ENCODE peak calls at places on chromosomes 12 and 14, in eight cellular contexts. M is heart right ventricle, J is H9, W is IMR-90, I is uterus, S is lower lobe of right lung, V is HCT116, H is suprapubic skin. U is an unnamed sample. For H3K9me3 and H3K4me1, the result is how much of the 10 kb centered on the place peaks cover.

GRCh38 chr12:6430990-6431353 is 13.8 kb upstream of the CD27 start:
- DNase-seq in S (no peak), J (no peak), V (no peak), H (peak), I (peak), M (no peak), W (peak), U (peak)

GRCh38 chr12:113111247-113111646 is 24.3 kb downstream of the RASAL1 start:
- DNase-seq in V (no peak), M (no peak), J (no peak), I (no peak), W (no peak), S (no peak), H (no peak), U (no peak)

GRCh38 chr12:48601013-48601756 is 31.3 kb upstream of the LALBA start:
- DNase-seq in J (peak), H (no peak), W (peak), I (no peak), V (no peak), M (no peak), S (no peak), U (peak)

GRCh38 chr14:98408713-98409112 is 863.3 kb downstream of the BCL11B start:
- DNase-seq in J (no peak), V (no peak), I (no peak), S (no peak), H (no peak), W (no peak), M (no peak), U (no peak)

GRCh38 chr14:90644882-90645281 is 171.3 kb downstream of the TTC7B start:
- DNase-seq in H (no peak), M (no peak), J (no peak), W (peak), I (peak), S (no peak), V (no peak), U (no peak)

GRCh38 chr14:65252471-65253255 is 150.3 kb upstream of the MAX start:
- DNase-seq in M (no peak), H (no peak), I (no peak), J (no peak), W (no peak), V (no peak), S (no peak), U (no peak)

GRCh38 chr12:24111101-24111500 is 161.6 kb upstream of the SOX5 start:
- DNase-seq in J (no peak), W (peak), M (no peak), S (no peak), I (no peak), H (no peak), V (no peak), U (no peak)

GRCh38 chr12:121648458-121649028 is 20.9 kb downstream of the MORN3 start:
- DNase-seq in S (no peak), I (no peak), J (no peak), V (no peak), M (no peak), H (no peak), W (no peak), U (peak)

GRCh38 chr14:81525129-81525528 is 8.5 kb downstream of the SEL1L start:
- DNase-seq in W (no peak), V (no peak), I (no peak), S (no peak), H (no peak), J (no peak), M (no peak), U (no peak)

GRCh38 chr12:121096199-121096798 is 36.4 kb upstream of the P2RX7 start:
- DNase-seq in H (no peak), I (no peak), S (no peak), V (no peak), W (no peak), J (no peak), M (no peak), U (no peak)

GRCh38 chr14:100325231-100325632 is 2.1 kb downstream of the SLC25A47 start:
- DNase-seq in W (no peak), J (no peak), V (no peak), M (no peak), I (no peak), H (no peak), S (no peak), U (peak)

GRCh38 chr12:31796270-31796951 is 67.6 kb upstream of the AMN1 start:
- DNase-seq in H (no peak), I (no peak), J (no peak), M (no peak), W (no peak), V (no peak), S (no peak), U (no peak)

GRCh38 chr14:93269341-93270068 is 62.4 kb downstream of the UBR7 start:
- DNase-seq in I (no peak), S (no peak), H (no peak), V (no peak), W (peak), J (no peak), M (no peak), U (no peak)

GRCh38 chr12:31928246-31929139 is 30.7 kb upstream of the RESF1 start:
- DNase-seq in S (no peak), V (no peak), W (no peak), M (no peak), J (no peak), I (no peak), H (no peak), U (no peak)

GRCh38 chr12:120539303-120539702 is 5.1 kb downstream of the RNF10 start:
- DNase-seq in J (no peak), H (no peak), W (peak), V (no peak), M (no peak), I (no peak), S (no peak), U (no peak)

GRCh38 chr12:122979908-122980191 is 631 bp upstream of the ARL6IP4 start:
- DNase-seq in J (no peak), V (no peak), H (no peak), I (no peak), M (no peak), W (no peak), S (no peak), U (no peak)

GRCh38 chr14:55911794-55912193 is 206.4 kb upstream of the PELI2 start:
- DNase-seq in H (no peak), J (no peak), V (no peak), I (no peak), M (no peak), S (no peak), W (no peak), U (no peak)

GRCh38 chr12:117472983-117473382 is 111.6 kb upstream of the NOS1 start:
- DNase-seq in H (no peak), M (no peak), I (no peak), S (no peak), J (peak), W (no peak), V (peak), U (peak)

GRCh38 chr12:83826112-83826511 is 1086.5 kb downstream of the SLC6A15 start:
- DNase-seq in S (no peak), J (peak), M (no peak), W (peak), V (peak), H (no peak), I (no peak), U (peak)
- TF ChIP-seq CTCF in S (peak), J (peak), M (peak), W (peak), V (peak), H (peak), I (no peak), U (peak)

GRCh38 chr14:33840797-33841196 is 110.1 kb downstream of the EGLN3 start:
- DNase-seq in J (no peak), H (no peak), I (no peak), M (no peak), S (no peak), V (no peak), W (no peak), U (no peak)

GRCh38 chr14:33842299-33842698 is 108.6 kb downstream of the EGLN3 start:
- DNase-seq in M (no peak), V (no peak), I (no peak), J (no peak), S (no peak), W (no peak), H (no peak), U (no peak)

GRCh38 chr14:33837943-33838683 is 112.8 kb downstream of the EGLN3 start:
- DNase-seq in H (no peak), M (no peak), W (no peak), J (no peak), V (no peak), S (no peak), I (no peak), U (no peak)

GRCh38 chr14:33836895-33837577 is 113.8 kb downstream of the EGLN3 start:
- DNase-seq in S (no peak), J (no peak), V (no peak), M (no peak), H (no peak), I (no peak), W (no peak), U (no peak)

DNA sequence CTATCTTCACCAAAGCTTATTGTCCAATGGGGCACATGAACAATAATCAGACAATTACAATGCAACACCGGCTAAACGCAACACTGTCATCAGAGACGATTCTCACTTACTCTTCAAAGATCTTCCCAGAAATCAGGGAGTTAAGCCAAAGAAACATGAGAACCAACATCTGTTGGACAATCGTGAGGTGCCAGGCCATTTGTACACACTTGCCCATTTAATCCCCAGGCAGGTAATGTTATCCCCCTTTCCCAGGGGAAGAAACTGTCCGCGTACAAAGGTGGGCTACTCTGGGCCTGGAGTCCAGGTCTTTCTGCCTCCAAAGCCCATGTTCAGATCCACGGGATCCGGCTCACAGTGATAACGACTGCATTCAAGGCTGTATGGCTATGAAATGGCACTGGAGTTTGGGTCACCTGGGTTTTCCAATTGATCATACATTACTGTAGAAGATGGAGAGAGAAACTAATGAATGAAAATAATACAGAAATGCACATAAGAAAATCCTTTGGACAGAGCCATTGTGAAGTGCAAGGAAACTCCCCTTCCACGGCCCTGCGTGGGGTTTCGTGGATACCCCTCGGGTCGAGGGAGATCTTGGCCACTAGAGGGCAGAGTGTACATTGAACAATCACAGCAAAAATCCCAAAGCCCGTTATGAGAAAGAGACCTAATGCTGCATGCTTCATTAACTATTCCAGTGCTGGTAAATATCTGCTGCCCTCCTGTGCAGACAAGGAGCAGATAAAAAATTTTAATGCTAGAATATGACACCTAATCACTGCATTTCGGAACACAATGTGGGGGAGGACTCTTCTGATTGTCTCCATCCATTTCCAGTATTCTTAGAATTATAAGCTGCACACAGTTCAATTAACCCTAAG is 111.4 kb downstream of the EGLN3 start:
- DNase-seq in M (peak), H (no peak), W (peak), S (peak), J (no peak), V (peak), I (peak), U (peak)
- H3K9me3 ChIP-seq in M (under half), H (under half), W (under half), S (under half), J (under half), V (under half), I (under half), U (under half)

DNA sequence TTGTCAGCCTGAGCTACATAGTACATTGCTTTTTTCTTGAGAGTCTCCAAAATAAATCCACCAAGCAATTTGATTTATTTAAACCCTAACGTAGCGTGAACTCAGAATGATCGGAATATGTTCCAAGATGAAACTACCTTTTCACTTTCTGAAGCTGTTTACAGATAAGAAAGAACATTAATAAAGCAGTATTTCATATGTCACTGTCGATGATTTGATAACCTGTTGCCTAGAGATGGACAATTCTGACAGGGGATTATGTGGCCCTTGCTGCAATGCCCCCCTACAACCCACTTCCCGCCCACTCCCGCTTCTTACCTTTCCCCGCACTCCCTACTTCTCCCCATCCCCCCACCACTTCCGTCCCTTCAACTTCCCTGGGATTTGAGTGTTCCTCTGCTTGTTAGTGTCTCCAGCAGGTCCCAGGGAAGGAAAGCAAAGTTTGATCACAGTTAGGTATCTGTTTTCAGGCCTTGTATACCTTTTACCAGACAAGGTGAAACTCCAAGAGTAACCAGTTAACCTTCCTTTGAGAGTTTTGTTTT is 229.2 kb upstream of the HMGA2 start:
- DNase-seq in J (peak), W (no peak), I (no peak), M (no peak), V (no peak), H (no peak), S (no peak), U (peak)
- H3K4me1 ChIP-seq in J (under half), W (under half), I (under half), M (under half), V (under half), H (under half), S (under half), U (under half)

GRCh38 chr14:53921027-53921426 is 35.6 kb downstream of the BMP4 start:
- DNase-seq in V (no peak), S (no peak), M (no peak), I (no peak), J (no peak), H (no peak), W (no peak), U (no peak)

GRCh38 chr14:53912121-53912520 is 44.5 kb downstream of the BMP4 start:
- DNase-seq in W (no peak), J (no peak), V (no peak), H (no peak), M (no peak), I (no peak), S (no peak), U (no peak)

GRCh38 chr14:53915364-53916014 is 41.1 kb downstream of the BMP4 start:
- DNase-seq in S (no peak), I (no peak), H (no peak), M (no peak), W (no peak), V (no peak), J (no peak), U (no peak)

GRCh38 chr14:53916239-53916638 is 40.4 kb downstream of the BMP4 start:
- DNase-seq in W (no peak), S (no peak), V (no peak), J (no peak), H (no peak), M (no peak), I (no peak), U (no peak)
- TF ChIP-seq CTCF in W (no peak), S (no peak), V (no peak), J (no peak), H (no peak), M (no peak), I (no peak), U (no peak)

GRCh38 chr14:54651018-54651351 is 84.1 kb downstream of the SAMD4A start:
- DNase-seq in W (no peak), I (no peak), S (no peak), V (no peak), H (no peak), J (no peak), M (no peak), U (no peak)
- H3K9me3 ChIP-seq in W (under half), I (under half), S (under half), V (under half), H (under half), J (under half), M (under half), U (under half)

GRCh38 chr12:51941669-51942455 is 9.6 kb upstream of the ACVR1B start:
- DNase-seq in H (no peak), W (no peak), I (no peak), S (no peak), M (no peak), V (no peak), J (no peak), U (peak)

GRCh38 chr12:51942501-51943000 is 8.9 kb upstream of the ACVR1B start:
- DNase-seq in J (no peak), W (no peak), I (no peak), M (no peak), S (no peak), V (no peak), H (no peak), U (peak)

GRCh38 chr12:51944608-51945233 is 6.8 kb upstream of the ACVR1B start:
- DNase-seq in M (no peak), H (no peak), W (no peak), S (no peak), V (no peak), I (no peak), J (no peak), U (no peak)

GRCh38 chr12:51941011-51941561 is 10.4 kb upstream of the ACVR1B start:
- DNase-seq in V (no peak), J (no peak), W (peak), S (no peak), H (no peak), I (no peak), M (no peak), U (peak)

GRCh38 chr12:51943346-51943745 is 8.2 kb upstream of the ACVR1B start:
- DNase-seq in J (no peak), W (no peak), S (no peak), I (no peak), M (no peak), H (no peak), V (no peak), U (peak)
- H3K4me1 ChIP-seq in J (under half), W (under half), S (under half), I (under half), M (under half), H (under half), V (under half), U (under half)

DNA sequence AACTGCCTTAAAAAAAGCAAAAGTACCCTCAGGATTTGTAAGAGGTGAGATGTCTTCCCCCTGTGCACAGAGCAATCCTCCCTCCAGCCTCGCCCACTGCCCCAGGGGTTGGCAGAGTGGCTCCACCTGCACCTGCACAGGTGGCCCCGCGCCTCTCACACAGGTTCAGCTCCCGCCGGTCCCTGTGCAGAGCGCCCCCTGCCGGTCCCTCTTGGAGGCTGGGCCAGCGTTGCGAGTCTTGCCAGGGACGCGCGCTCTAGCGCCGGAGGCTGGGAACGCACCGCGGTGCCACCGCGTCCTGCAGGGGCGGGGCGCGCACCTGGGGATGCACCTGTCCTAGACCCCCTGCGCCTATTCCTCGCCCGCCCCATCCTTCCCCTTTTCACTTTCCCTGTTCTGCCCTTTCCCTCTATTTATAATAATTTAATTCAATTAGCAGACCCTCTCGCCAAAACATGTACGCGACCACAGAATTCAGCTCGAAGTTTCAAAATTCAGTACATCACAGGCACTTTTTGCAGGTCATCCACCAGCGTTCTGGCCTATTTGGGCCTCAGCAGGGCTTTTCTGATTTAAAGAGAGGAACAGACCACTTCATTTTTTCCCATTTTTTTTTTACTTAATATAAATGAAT is 618.6 kb downstream of the AACS start:
- DNase-seq in V (no peak), J (peak), I (no peak), W (no peak), H (no peak), M (no peak), S (peak), U (peak)
- TF ChIP-seq CTCF in V (no peak), J (peak), I (no peak), W (no peak), H (peak), M (no peak), S (peak), U (peak)

GRCh38 chr12:94812345-94812744 is 162.0 kb upstream of the TMCC3 start:
- DNase-seq in V (no peak), J (no peak), M (no peak), H (no peak), I (no peak), W (no peak), S (no peak), U (no peak)
- H3K9me3 ChIP-seq in V (under half), J (under half), M (under half), H (under half), I (under half), W (under half), S (under half), U (under half)

GRCh38 chr14:68145539-68145938 is 326.0 kb downstream of the RAD51B start:
- DNase-seq in H (no peak), S (no peak), M (no peak), I (no peak), V (no peak), W (peak), J (no peak), U (no peak)

GRCh38 chr14:68144051-68144681 is 324.6 kb downstream of the RAD51B start:
- DNase-seq in H (peak), S (no peak), W (peak), J (no peak), I (peak), M (peak), V (no peak), U (no peak)

GRCh38 chr14:68146812-68147211 is 327.2 kb downstream of the RAD51B start:
- DNase-seq in H (no peak), I (no peak), S (no peak), J (no peak), W (peak), M (no peak), V (peak), U (no peak)

GRCh38 chr14:68143341-68143807 is 323.8 kb downstream of the RAD51B start:
- DNase-seq in I (peak), W (peak), S (no peak), M (peak), H (peak), J (no peak), V (no peak), U (no peak)

DNA sequence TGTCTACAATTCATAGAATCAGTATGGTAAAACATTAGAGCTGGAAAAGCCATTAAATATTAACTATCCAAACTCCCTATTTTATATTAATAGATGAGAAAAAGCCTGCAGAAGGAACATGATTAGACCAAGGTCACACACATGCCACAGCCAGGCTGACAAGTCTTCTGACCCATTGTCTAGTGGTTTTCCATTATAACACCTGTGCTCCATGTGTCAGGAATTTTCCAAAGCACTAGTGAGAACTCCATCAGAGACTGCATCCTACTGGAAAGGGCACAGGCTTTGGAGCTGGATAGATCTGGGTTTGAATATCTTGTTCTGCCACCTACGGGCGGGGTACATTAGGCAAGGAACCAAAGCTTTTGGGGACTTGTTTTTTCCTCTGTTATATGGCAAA is 325.5 kb downstream of the RAD51B start:
- DNase-seq in M (no peak), W (no peak), J (no peak), H (no peak), V (no peak), I (no peak), S (no peak), U (no peak)
- H3K4me1 ChIP-seq in M (under half), W (under half), J (under half), H (half or more), V (half or more), I (under half), S (half or more), U (under half)

U was measured in endodermal cell.